ENCODE peak calls at places on chromosomes 11 and 22, in five cellular contexts. J, R, M, Z and L are unnamed samples.
A peak's percentile ranks its signal among the peaks of the same experiment; 100 is the strongest.

GRCh38 chr11:65291613-65292012 is 23.1 kb upstream of the CDC42EP2 start:
- DNase-seq in Z (no peak), M (peak; percentile 80), J (no peak), R (peak; percentile 50), L (no peak)

GRCh38 chr11:65355013-65355775 is 643 bp downstream of the TIGD3 start:
- DNase-seq in M (no peak), R (no peak), Z (peak; percentile 35), J (no peak), L (no peak)

GRCh38 chr22:37678372-37678771 is 2.9 kb downstream of the LGALS1 start:
- DNase-seq in Z (no peak), J (no peak), M (no peak), R (no peak), L (no peak)

GRCh38 chr22:36702832-36703210 is 731 bp downstream of the CACNG2 start:
- DNase-seq in J (no peak), R (no peak), Z (no peak), M (no peak), L (no peak)

GRCh38 chr22:40406063-40406890 is 35.9 kb downstream of the SGSM3 start:
- DNase-seq in J (no peak), Z (no peak), M (no peak), R (no peak), L (no peak)

GRCh38 chr22:50272103-50272782 is 2.1 kb upstream of the MAPK11 start:
- DNase-seq in J (no peak), M (peak; percentile 13), R (no peak), Z (no peak), L (no peak)

GRCh38 chr11:396511-396947 is 2.5 kb downstream of the PKP3 start:
- DNase-seq in Z (no peak), J (no peak), M (no peak), R (peak; percentile 40), L (peak; percentile 38)

GRCh38 chr11:125457814-125458343 is 38.2 kb downstream of the FEZ1 start:
- DNase-seq in R (peak; percentile 13), M (peak; percentile 81), Z (peak; percentile 73), J (no peak), L (no peak)

GRCh38 chr22:37098976-37099577 is 10.4 kb downstream of the TMPRSS6 start:
- DNase-seq in M (no peak), J (no peak), R (no peak), Z (no peak), L (no peak)

GRCh38 chr11:99534812-99535211 is 514.1 kb downstream of the CNTN5 start:
- DNase-seq in J (no peak), R (no peak), M (peak; percentile 64), Z (no peak), L (peak; percentile 54)

GRCh38 chr11:123505546-123506299 is 75.7 kb downstream of the GRAMD1B start:
- DNase-seq in J (no peak), R (no peak), M (no peak), Z (no peak), L (no peak)

GRCh38 chr11:67354314-67355022 is 1.1 kb upstream of the POLD4 start:
- DNase-seq in Z (peak; percentile 69), M (peak; percentile 98), R (peak; percentile 93), J (peak; percentile 89), L (peak; percentile 87)

GRCh38 chr11:95068549-95068948 is 1.8 kb downstream of the SRSF8 start:
- DNase-seq in J (peak; percentile 91), Z (peak; percentile 78), M (peak; percentile 87), R (peak; percentile 93), L (peak; percentile 97)

GRCh38 chr22:37516456-37516855 is 2.8 kb downstream of the CARD10 start:
- DNase-seq in J (no peak), Z (no peak), R (no peak), M (no peak), L (no peak)

GRCh38 chr11:26335903-26336302 is 4.0 kb downstream of the ANO3 start:
- DNase-seq in R (no peak), Z (no peak), J (no peak), M (no peak), L (no peak)

GRCh38 chr11:75374646-75375045 is 23.2 kb upstream of the ARRB1 start:
- DNase-seq in Z (no peak), M (no peak), R (no peak), J (no peak), L (no peak)

GRCh38 chr11:75375626-75376025 is 23.7 kb upstream of the RPS3 start:
- DNase-seq in J (no peak), Z (no peak), M (no peak), R (no peak), L (no peak)

GRCh38 chr11:75365711-75366181 is 14.3 kb upstream of the ARRB1 start:
- DNase-seq in Z (no peak), M (peak; percentile 84), R (peak; percentile 60), J (no peak), L (no peak)

GRCh38 chr11:75371930-75372876 is 20.7 kb upstream of the ARRB1 start:
- DNase-seq in M (no peak), R (no peak), J (no peak), Z (no peak), L (peak; percentile 86)

DNA sequence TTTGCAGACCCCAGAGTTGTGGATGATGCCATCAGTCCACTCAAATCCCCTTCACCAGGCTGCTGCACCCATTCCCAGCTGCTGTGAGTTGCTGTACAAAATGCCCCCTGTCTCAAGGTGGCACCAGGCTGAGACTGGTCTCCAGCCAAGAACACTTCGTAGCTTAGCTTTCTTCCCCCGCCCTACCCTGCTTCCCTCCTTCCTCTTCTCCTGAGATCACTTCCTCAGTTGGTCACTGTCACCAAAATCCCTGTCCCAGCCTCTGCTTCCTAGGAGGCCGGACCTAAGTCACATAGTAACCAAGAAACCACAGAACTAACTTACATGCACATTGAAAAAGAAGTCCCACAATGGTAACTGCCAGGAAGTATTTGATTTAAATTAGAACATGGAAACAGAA is 18.4 kb upstream of the ARRB1 start:
- DNase-seq in R (peak; percentile 35), Z (no peak), J (no peak), M (no peak), L (no peak)
- H3K4me3 ChIP-seq in R (no peak overlapping the region), Z (no peak overlapping the region), J (no peak overlapping the region), M (no peak overlapping the region), L (no peak overlapping the region)

DNA sequence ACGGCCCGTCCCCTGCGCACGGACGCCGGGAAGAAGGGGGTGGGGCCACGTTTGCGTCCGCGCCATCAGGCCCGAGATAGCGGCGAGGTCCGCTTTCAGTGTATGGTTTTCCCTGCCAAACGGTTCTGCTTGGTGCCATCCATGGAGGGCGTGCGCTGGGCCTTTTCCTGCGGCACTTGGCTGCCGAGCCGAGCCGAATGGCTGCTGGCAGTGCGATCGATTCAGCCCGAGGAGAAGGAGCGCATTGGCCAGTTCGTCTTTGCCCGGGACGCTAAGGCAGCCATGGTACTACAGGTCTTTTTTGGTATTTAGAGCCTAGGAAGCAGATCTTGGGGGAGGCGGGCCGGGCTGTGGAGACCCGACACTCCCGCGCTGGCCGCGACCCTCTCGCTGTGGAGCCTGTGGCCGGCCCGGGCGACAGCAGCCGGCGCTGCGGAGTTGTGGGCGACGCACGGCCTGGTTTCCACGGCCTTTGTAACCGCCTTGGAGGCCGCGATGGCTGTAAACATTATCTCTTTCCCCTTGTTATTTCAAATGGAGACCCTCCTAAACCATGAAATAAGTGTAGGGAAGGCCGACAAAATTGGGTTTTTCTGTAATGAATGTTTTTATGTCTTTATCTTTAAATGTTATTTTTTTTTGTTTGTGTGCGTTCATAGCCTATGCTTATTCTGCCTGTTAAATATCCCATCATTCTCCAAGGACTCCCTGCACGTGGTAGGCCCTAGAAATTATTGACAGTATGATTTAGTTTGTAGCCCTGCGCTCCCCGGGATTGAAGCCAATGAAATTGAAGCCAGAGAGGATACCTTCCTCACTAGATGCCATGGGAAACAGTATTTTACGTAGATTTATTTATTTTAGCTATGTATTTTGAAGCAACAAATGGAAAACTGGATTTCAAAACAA is at the start of gene AASDHPPT:
- DNase-seq in Z (no peak), J (no peak), M (peak; percentile 29), R (peak; percentile 79), L (peak; percentile 36)
- TF ChIP-seq CTCF in Z (no peak), J (no peak), M (no peak), R (no peak), L (no peak)

GRCh38 chr11:72648737-72649136 is 25.5 kb downstream of the PDE2A start:
- DNase-seq in Z (no peak), M (no peak), J (no peak), R (no peak), L (no peak)

GRCh38 chr11:72647882-72648281 is 26.3 kb downstream of the PDE2A start:
- DNase-seq in J (no peak), R (no peak), Z (no peak), M (no peak), L (no peak)

GRCh38 chr11:72646472-72646871 is 27.8 kb downstream of the PDE2A start:
- DNase-seq in R (no peak), J (no peak), Z (no peak), M (no peak), L (no peak)

GRCh38 chr11:72643547-72643946 is 30.7 kb downstream of the PDE2A start:
- DNase-seq in Z (no peak), R (no peak), J (no peak), M (no peak), L (peak; percentile 89)

GRCh38 chr11:72646024-72646423 is 28.2 kb downstream of the PDE2A start:
- DNase-seq in R (no peak), M (no peak), J (no peak), Z (no peak), L (no peak)
- H3K4me3 ChIP-seq in R (no peak overlapping the region), M (no peak overlapping the region), J (no peak overlapping the region), Z (no peak overlapping the region), L (no peak overlapping the region)

GRCh38 chr11:8250446-8250845 is 13.2 kb downstream of the LMO1 start:
- DNase-seq in J (no peak), R (no peak), M (no peak), Z (no peak), L (no peak)

GRCh38 chr11:8249482-8249881 is 14.2 kb downstream of the LMO1 start:
- DNase-seq in R (no peak), M (no peak), Z (no peak), J (no peak), L (no peak)

GRCh38 chr11:8250981-8251620 is 12.6 kb downstream of the LMO1 start:
- DNase-seq in R (no peak), M (no peak), Z (no peak), J (no peak), L (no peak)

GRCh38 chr11:8248786-8249185 is 14.9 kb downstream of the LMO1 start:
- DNase-seq in J (no peak), Z (no peak), R (no peak), M (no peak), L (no peak)

GRCh38 chr11:8247312-8247711 is 16.4 kb downstream of the LMO1 start:
- DNase-seq in J (no peak), R (no peak), M (no peak), Z (no peak), L (peak; percentile 52)
- TF ChIP-seq CTCF in J (peak; percentile 50), R (peak; percentile 48), M (peak; percentile 31), Z (peak; percentile 39), L (peak; percentile 62)

GRCh38 chr11:111736191-111736590 is 30.0 kb downstream of the PPP2R1B start:
- DNase-seq in J (peak; percentile 39), M (peak; percentile 80), R (no peak), Z (no peak), L (no peak)
- H3K4me3 ChIP-seq in J (no peak overlapping the region), M (no peak overlapping the region), R (no peak overlapping the region), Z (no peak overlapping the region), L (no peak overlapping the region)